ENCODE peak calls at places on chromosomes 3 and 15, in five cellular contexts. S, I, F, G and D are unnamed samples.

GRCh38 chr3:19250959-19251610 is 102.8 kb downstream of the KCNH8 start:
- DNase-seq in S (no peak), I (no peak), F (peak; percentile 39), G (peak; percentile 21), D (no peak)

GRCh38 chr15:51825701-51826100 is 3.8 kb upstream of the TMOD3 start:
- DNase-seq in S (no peak), I (no peak), F (no peak), G (no peak), D (no peak)

GRCh38 chr15:74320358-74321247 is 46.8 kb downstream of the CYP11A1 start:
- DNase-seq in S (peak; percentile 72), I (peak; percentile 23), F (peak; percentile 84), G (peak; percentile 40), D (no peak)

GRCh38 chr3:133843634-133844033 is 38.0 kb downstream of the SRPRB start:
- DNase-seq in S (no peak), I (peak; percentile 89), F (no peak), G (no peak), D (no peak)

GRCh38 chr15:69414702-69415161 is 583 bp downstream of the KIF23 start:
- DNase-seq in S (no peak), I (peak; percentile 89), F (peak; percentile 75), G (peak; percentile 16), D (no peak)

GRCh38 chr3:184582583-184582982 is 21.0 kb downstream of the EPHB3 start:
- DNase-seq in S (peak; percentile 88), I (no peak), F (peak; percentile 87), G (no peak), D (no peak)

GRCh38 chr15:99435761-99436346 is 129.9 kb upstream of the MEF2A start:
- DNase-seq in S (no peak), I (no peak), F (no peak), G (peak; percentile 6), D (no peak)

GRCh38 chr3:51712020-51712385 is 5.1 kb downstream of the GRM2 start:
- DNase-seq in S (no peak), I (no peak), F (no peak), G (no peak), D (peak; percentile 22)

GRCh38 chr15:89874926-89875564 is 18.7 kb downstream of the AP3S2 start:
- DNase-seq in S (peak; percentile 64), I (peak; percentile 66), F (peak; percentile 87), G (peak; percentile 89), D (peak; percentile 84)

GRCh38 chr3:71919572-71919971 is 134.6 kb upstream of the PROK2 start:
- DNase-seq in S (no peak), I (no peak), F (no peak), G (no peak), D (no peak)

GRCh38 chr15:41772720-41773331 is 1.5 kb upstream of the MAPKBP1 start:
- DNase-seq in S (peak; percentile 35), I (peak; percentile 80), F (peak; percentile 86), G (peak; percentile 56), D (no peak)

GRCh38 chr3:30553641-30554316 is 52.6 kb upstream of the TGFBR2 start:
- DNase-seq in S (no peak), I (peak; percentile 57), F (no peak), G (no peak), D (no peak)

GRCh38 chr15:99763827-99764226 is 30.6 kb upstream of the LYSMD4 start:
- DNase-seq in S (no peak), I (no peak), F (no peak), G (no peak), D (no peak)

GRCh38 chr3:12470680-12471079 is 13.6 kb upstream of the TSEN2 start:
- DNase-seq in S (no peak), I (no peak), F (no peak), G (no peak), D (no peak)

GRCh38 chr3:32882180-32882579 is 64.4 kb downstream of the TRIM71 start:
- DNase-seq in S (no peak), I (no peak), F (no peak), G (no peak), D (no peak)

GRCh38 chr3:153029350-153029749 is 132.7 kb upstream of the RAP2B start:
- DNase-seq in S (no peak), I (peak; percentile 91), F (no peak), G (no peak), D (no peak)

GRCh38 chr15:29208352-29208751 is 61.3 kb downstream of the NSMCE3 start:
- DNase-seq in S (no peak), I (no peak), F (no peak), G (no peak), D (no peak)

GRCh38 chr3:63607716-63608115 is 44.8 kb upstream of the SNTN start:
- DNase-seq in S (no peak), I (no peak), F (no peak), G (no peak), D (no peak)

GRCh38 chr3:194204036-194204792 is 68.3 kb downstream of the HES1 start:
- DNase-seq in S (no peak), I (no peak), F (peak; percentile 57), G (no peak), D (no peak)

GRCh38 chr3:111236833-111237713 is 165.5 kb downstream of the NECTIN3 start:
- DNase-seq in S (no peak), I (peak; percentile 52), F (no peak), G (no peak), D (no peak)

GRCh38 chr15:76163429-76164020 is 103.7 kb downstream of the TMEM266 start:
- DNase-seq in S (no peak), I (peak; percentile 79), F (no peak), G (peak; percentile 85), D (peak; percentile 91)

GRCh38 chr3:106518516-106518915 is 649.7 kb upstream of the CBLB start:
- DNase-seq in S (no peak), I (peak; percentile 55), F (no peak), G (no peak), D (no peak)

GRCh38 chr3:29887450-29887849 is 606.6 kb downstream of the RBMS3 start:
- DNase-seq in S (no peak), I (peak; percentile 66), F (no peak), G (no peak), D (no peak)

GRCh38 chr3:38004415-38005075 is 14.0 kb downstream of the VILL start:
- DNase-seq in S (peak; percentile 40), I (peak; percentile 59), F (peak; percentile 78), G (peak; percentile 85), D (no peak)
- H3K4me1 ChIP-seq in S (peaks cover 23% of the 10 kb centered on the region), I (no peaks in the 10 kb centered on the region), F (no peaks in the 10 kb centered on the region), G (peaks cover 46% of the 10 kb centered on the region), D (peaks cover 29% of the 10 kb centered on the region)

GRCh38 chr3:122003112-122003511 is 18.9 kb downstream of the ILDR1 start:
- DNase-seq in S (no peak), I (no peak), F (no peak), G (no peak), D (no peak)
- H3K4me3 ChIP-seq in S (no peak overlapping the region), I (no peak overlapping the region), F (no peak overlapping the region), G (no peak overlapping the region), D (no peak overlapping the region)

DNA sequence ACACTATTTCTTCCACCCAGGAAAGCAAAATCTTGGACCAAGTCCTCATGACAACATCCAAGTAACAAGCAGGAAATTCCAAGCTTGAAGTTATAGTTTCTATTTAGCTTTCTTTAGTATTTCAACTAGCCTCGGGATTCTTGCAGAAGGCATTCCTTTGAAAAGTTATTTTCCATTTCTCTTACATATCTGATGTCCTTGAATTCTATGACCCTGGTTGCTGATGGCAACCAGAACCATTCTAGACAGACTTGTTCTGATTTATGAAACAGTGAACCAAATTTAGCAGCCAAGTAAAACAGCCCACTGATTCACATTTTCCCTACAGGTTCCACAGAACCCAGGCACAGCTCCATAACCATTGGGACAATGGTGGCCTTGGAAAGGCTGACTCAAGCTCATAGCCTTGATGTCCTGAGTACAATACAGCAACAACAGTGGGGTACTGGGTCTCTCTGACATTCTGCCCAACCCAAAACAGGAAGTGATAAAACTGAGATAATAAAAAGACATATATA is 26.4 kb downstream of the P3H2 start:
- DNase-seq in S (no peak), I (peak; percentile 63), F (no peak), G (no peak), D (no peak)
- H3K4me1 ChIP-seq in S (no peaks in the 10 kb centered on the region), I (peaks cover 11% of the 10 kb centered on the region), F (peaks cover 26% of the 10 kb centered on the region), G (peaks cover 9% of the 10 kb centered on the region), D (peaks cover 16% of the 10 kb centered on the region)

GRCh38 chr15:48374472-48374871 is 43.2 kb downstream of the DUT start:
- DNase-seq in S (no peak), I (peak; percentile 22), F (no peak), G (no peak), D (no peak)
- H3K4me3 ChIP-seq in S (no peak overlapping the region), I (no peak overlapping the region), F (no peak overlapping the region), G (no peak overlapping the region), D (no peak overlapping the region)

GRCh38 chr15:101189341-101189679 is 62.5 kb downstream of the CHSY1 start:
- DNase-seq in S (no peak), I (no peak), F (no peak), G (no peak), D (peak; percentile 63)

GRCh38 chr15:101189708-101190107 is 62.1 kb downstream of the CHSY1 start:
- DNase-seq in S (no peak), I (no peak), F (no peak), G (no peak), D (peak; percentile 56)

GRCh38 chr15:101187820-101188516 is 63.9 kb downstream of the CHSY1 start:
- DNase-seq in S (no peak), I (peak; percentile 99), F (no peak), G (no peak), D (no peak)

GRCh38 chr15:101190196-101190595 is 61.7 kb downstream of the CHSY1 start:
- DNase-seq in S (no peak), I (peak; percentile 38), F (no peak), G (no peak), D (no peak)

GRCh38 chr15:101188517-101189340 is 63.1 kb downstream of the CHSY1 start:
- DNase-seq in S (no peak), I (peak; percentile 91), F (no peak), G (no peak), D (no peak)
- H3K4me1 ChIP-seq in S (peaks cover 11% of the 10 kb centered on the region), I (peaks cover 37% of the 10 kb centered on the region), F (peaks cover 42% of the 10 kb centered on the region), G (peaks cover 17% of the 10 kb centered on the region), D (peaks cover 94% of the 10 kb centered on the region)

DNA sequence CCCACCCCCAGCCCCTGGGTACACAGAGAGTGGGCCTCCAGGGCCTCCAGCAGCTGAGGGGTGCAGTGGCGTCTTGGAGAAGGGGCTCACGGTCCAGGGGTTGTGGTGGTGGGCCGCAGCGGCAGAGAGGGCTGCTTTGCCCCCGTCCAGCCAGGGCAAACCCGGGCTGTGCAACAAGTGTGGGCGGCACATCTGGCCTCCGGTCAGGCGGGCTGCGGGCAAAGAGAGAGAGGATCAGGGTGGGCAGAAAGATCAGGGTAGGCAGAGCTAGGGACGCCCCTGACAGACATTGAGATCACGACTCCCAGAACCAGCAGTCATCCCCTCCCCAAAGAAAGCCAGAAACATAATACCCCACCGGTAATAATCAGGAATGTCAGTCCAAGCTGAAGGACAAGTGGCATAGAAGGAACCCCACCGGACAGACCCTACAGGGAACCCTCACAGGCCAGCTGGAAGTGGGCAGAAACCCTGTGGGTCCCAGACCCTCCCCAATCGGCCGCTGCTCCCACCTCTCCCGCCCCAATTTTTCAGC is 6.8 kb downstream of the GATA2 start:
- DNase-seq in S (no peak), I (no peak), F (no peak), G (no peak), D (no peak)
- H3K4me3 ChIP-seq in S (peak overlapping the region; percentile 78), I (peak overlapping the region; percentile 89), F (peak overlapping the region; percentile 72), G (no peak overlapping the region), D (peak overlapping the region; percentile 68)

GRCh38 chr3:48697952-48698351 is 12.2 kb upstream of the NCKIPSD start:
- DNase-seq in S (no peak), I (no peak), F (no peak), G (no peak), D (no peak)
- H3K4me1 ChIP-seq in S (peaks cover 20% of the 10 kb centered on the region), I (peaks cover 25% of the 10 kb centered on the region), F (peaks cover 43% of the 10 kb centered on the region), G (peaks cover 37% of the 10 kb centered on the region), D (peaks cover 40% of the 10 kb centered on the region)

GRCh38 chr3:50242371-50242770 is 6.4 kb downstream of the GNAI2 start:
- DNase-seq in S (no peak), I (no peak), F (no peak), G (no peak), D (no peak)
- H3K4me3 ChIP-seq in S (no peak overlapping the region), I (no peak overlapping the region), F (peak overlapping the region; percentile 36), G (no peak overlapping the region), D (no peak overlapping the region)